ENCODE peak calls at places on chromosomes 3 and 15, in ten cellular contexts. I, C, W, Y, B, G, O, U, D and L are unnamed samples.

GRCh38 chr3:167989066-167989465 is 106.7 kb downstream of the GOLIM4 start:
- DNase-seq in C (no peak), W (no peak), I (no peak), B (no peak), U (no peak), O (no peak), Y (no peak), G (no peak), D (no peak), L (no peak)

GRCh38 chr3:184576457-184577240 is 15.1 kb downstream of the EPHB3 start:
- DNase-seq in U (no peak), G (no peak), D (no peak), C (no peak), B (no peak), I (no peak), Y (no peak), W (no peak), O (no peak), L (no peak)

GRCh38 chr3:133540896-133541674 is 32.4 kb upstream of the CDV3 start:
- DNase-seq in C (no peak), B (no peak), I (no peak), O (no peak), U (no peak), Y (no peak), G (no peak), W (no peak), D (no peak), L (no peak)

GRCh38 chr3:105686324-105686897 is 182.4 kb downstream of the CBLB start:
- DNase-seq in D (peak), I (no peak), G (no peak), C (peak), B (peak), W (peak), Y (no peak), O (no peak), U (no peak), L (no peak)

GRCh38 chr3:161927131-161927530 is 430.5 kb downstream of the OTOL1 start:
- DNase-seq in W (no peak), O (no peak), I (no peak), B (no peak), G (no peak), D (no peak), U (no peak), Y (no peak), C (no peak), L (no peak)

GRCh38 chr3:49415931-49416601 is 3.8 kb downstream of the TCTA start:
- DNase-seq in I (no peak), C (no peak), U (peak), G (no peak), O (no peak), W (no peak), D (peak), Y (no peak), B (no peak), L (no peak)

GRCh38 chr3:10192953-10193691 is 28.4 kb downstream of the IRAK2 start:
- DNase-seq in Y (no peak), G (no peak), U (peak), O (no peak), C (peak), W (peak), I (no peak), D (peak), B (peak), L (peak)

GRCh38 chr3:137669519-137670060 is 94.5 kb upstream of the SOX14 start:
- DNase-seq in O (no peak), B (no peak), Y (no peak), D (no peak), C (no peak), G (no peak), I (no peak), U (no peak), W (no peak), L (no peak)

GRCh38 chr3:128491071-128491899 is 1.7 kb downstream of the GATA2 start:
- DNase-seq in B (no peak), W (no peak), G (peak), O (no peak), U (no peak), I (no peak), C (no peak), Y (no peak), D (no peak), L (no peak)

DNA sequence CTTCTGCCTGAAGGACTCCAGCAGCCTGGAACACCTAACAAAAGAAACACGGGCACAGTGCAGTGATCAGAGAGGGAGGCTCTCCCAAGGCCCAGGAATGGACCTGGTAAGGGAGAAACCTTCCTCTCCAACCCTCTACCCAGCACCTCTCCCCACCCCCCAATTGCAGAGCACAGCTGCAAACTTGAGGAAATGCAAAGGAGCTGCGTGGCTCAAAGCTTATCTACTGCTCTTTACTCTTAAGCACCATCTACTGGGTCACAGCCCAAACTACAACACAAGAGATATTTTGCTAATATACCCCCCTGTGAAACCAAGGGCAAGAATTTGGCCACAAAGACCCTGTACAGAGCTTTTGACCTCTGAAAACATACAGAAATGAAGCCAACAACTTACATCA is 328.3 kb downstream of the OXSM start:
- DNase-seq in U (no peak), D (peak), W (no peak), O (no peak), I (no peak), B (no peak), G (no peak), C (no peak), Y (no peak), L (no peak)
- TF ChIP-seq CTCF in U (no peak), D (no peak), W (no peak), O (peak), I (peak), B (no peak), G (peak), C (no peak), Y (no peak), L (no peak)

DNA sequence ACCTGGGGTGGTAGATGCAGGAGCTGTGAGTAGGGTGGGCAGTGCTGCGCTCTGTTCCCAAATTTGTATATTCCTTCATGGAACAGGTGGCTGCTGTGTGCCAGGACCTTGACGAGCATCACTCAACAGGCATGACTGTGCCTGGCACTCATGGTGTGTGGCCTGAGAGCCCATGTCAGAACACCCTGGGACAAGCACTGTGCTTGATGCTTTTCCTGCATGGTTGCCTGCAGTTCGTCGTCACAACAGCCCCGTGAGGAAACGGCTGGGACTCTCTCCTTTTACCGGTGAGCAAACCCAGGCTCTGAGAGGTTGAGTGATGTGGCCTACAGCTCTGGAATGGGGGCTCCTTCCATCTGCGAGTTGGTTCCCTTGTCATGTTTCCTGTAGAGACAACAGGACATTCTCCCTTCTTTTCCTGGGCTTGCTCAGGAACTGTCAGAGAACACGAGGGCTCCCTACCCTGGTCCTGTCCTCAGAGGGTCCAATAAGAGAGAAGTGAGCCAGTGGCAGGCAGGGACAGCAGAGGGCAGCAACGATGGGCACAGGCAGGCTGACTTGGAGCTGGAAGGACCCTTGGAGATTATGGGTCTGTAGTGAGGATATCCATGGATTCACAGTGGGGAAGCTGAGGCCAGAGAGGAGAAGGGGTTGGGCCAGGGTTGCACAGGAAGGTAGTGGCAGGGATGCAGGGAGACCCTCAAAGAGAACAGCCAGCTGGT is 37.4 kb downstream of the PRKCD start:
- DNase-seq in C (no peak), U (no peak), I (no peak), G (no peak), B (no peak), D (no peak), Y (no peak), O (no peak), W (no peak), L (no peak)
- TF ChIP-seq CTCF in C (no peak), U (no peak), I (peak), G (no peak), B (peak), D (peak), Y (no peak), O (no peak), W (no peak), L (no peak)

GRCh38 chr3:12931273-12931905 is 90.0 kb upstream of the RPL32 start:
- DNase-seq in C (no peak), U (no peak), I (no peak), Y (no peak), O (peak), W (no peak), D (no peak), B (no peak), G (no peak), L (no peak)

GRCh38 chr3:12933901-12934300 is 92.5 kb upstream of the RPL32 start:
- DNase-seq in W (no peak), C (no peak), I (no peak), D (no peak), U (no peak), O (no peak), B (no peak), G (no peak), Y (no peak), L (no peak)

GRCh38 chr3:12934431-12934830 is 93.1 kb upstream of the RPL32 start:
- DNase-seq in G (no peak), I (no peak), U (no peak), B (peak), C (no peak), O (peak), D (peak), Y (no peak), W (no peak), L (no peak)

GRCh38 chr3:12932754-12933153 is 91.4 kb upstream of the RPL32 start:
- DNase-seq in O (no peak), D (no peak), G (no peak), U (no peak), C (no peak), W (no peak), B (no peak), Y (no peak), I (no peak), L (no peak)

DNA sequence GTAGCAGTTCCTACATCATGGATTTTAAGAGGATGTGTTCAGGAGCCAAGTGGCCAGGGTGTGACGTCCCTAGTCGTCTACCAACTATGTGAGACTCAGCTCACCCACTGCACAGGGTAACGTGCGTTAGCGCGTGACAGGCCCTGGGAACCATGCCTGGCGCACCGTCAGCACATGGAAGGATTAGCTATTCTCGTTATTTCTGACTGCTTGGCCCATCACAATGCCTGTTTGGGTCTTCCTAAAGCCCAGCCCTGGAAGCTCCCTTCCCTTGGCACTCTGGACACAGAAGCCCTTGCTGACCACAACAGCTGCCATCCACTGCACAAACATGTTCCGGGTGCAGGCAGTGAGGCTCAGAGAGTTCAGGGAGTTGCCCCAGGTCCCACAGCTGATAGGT is 91.0 kb upstream of the RPL32 start:
- DNase-seq in B (no peak), I (no peak), W (no peak), U (no peak), Y (no peak), C (no peak), O (peak), G (no peak), D (no peak), L (no peak)
- TF ChIP-seq CTCF in B (no peak), I (no peak), W (no peak), U (no peak), Y (no peak), C (no peak), O (no peak), G (no peak), D (no peak), L (no peak)

GRCh38 chr15:40295297-40295696 is 12.4 kb upstream of the ANKRD63 start:
- DNase-seq in B (no peak), Y (no peak), W (no peak), C (no peak), I (no peak), U (no peak), O (no peak), G (no peak), D (no peak), L (no peak)
- TF ChIP-seq CTCF in B (no peak), Y (no peak), W (no peak), C (no peak), I (no peak), U (no peak), O (no peak), G (no peak), D (no peak), L (no peak)

GRCh38 chr3:5994651-5995050 is 807.1 kb downstream of the EDEM1 start:
- DNase-seq in C (no peak), D (no peak), O (no peak), W (no peak), I (no peak), B (no peak), U (no peak), Y (no peak), G (no peak), L (no peak)
- TF ChIP-seq CTCF in C (no peak), D (no peak), O (no peak), W (no peak), I (no peak), B (no peak), U (no peak), Y (no peak), G (no peak), L (no peak)

DNA sequence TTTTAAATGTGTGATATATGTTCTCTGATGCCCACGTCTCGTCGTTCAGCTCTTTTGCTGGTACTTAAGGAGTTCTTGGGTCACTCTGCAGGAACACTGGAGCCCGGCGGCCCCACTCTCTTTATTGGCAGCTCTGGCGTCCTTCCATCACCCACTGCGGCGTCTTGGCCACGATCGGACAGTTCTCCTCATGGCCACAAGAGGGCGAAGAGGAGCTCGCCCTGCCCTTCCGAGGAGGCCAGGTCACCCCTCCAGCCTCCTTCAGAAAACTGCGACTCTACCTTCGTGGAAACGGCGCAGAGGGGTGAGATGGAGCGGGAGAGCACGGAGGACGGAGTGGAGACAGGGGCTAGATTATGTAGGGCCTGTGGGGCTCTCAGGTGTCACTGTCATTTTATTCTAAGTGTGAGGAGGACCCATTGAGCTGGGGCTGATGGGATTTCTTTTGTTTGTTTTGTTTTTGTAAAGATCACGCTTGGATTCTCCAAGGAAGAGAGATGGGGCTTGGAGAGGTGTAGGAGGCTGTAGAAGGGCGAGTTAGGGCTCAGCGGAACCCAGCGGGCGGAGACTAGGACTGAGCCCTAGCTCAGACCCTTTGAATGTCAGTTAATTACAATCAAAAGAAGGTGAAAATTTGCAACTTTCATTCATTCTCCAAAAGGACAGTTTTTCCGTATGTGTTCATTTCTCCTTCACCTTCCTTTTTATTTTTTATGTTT is 28.0 kb upstream of the GABRA5 start:
- DNase-seq in B (no peak), D (no peak), Y (no peak), U (no peak), O (no peak), C (no peak), W (no peak), I (no peak), G (no peak), L (no peak)
- TF ChIP-seq CTCF in B (peak), D (peak), Y (no peak), U (no peak), O (peak), C (peak), W (peak), I (peak), G (peak), L (no peak)

DNA sequence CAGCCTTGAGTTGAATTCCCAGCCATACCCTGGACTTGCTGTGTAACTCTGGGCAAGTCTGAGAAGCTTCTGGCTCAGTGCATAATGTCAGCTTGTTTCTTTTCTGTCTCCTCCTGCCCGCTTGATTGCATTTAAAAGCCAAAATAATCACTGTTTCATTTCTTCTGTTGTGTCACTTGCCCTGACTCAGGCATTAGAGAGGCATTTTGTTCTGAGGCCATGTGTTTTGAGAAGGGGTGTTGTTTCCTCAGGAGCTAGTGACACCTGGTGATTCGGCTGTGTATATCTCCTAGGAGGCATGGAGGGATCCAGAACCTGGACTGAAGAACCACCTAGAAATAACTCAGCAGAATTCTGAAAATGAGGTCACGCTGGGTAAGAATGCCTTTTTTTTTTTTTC is 16.0 kb downstream of the WDR73 start:
- DNase-seq in G (no peak), I (no peak), Y (no peak), D (peak), U (no peak), O (no peak), W (peak), C (no peak), B (no peak), L (no peak)
- TF ChIP-seq CTCF in G (no peak), I (no peak), Y (no peak), D (peak), U (no peak), O (no peak), W (no peak), C (no peak), B (peak), L (no peak)

DNA sequence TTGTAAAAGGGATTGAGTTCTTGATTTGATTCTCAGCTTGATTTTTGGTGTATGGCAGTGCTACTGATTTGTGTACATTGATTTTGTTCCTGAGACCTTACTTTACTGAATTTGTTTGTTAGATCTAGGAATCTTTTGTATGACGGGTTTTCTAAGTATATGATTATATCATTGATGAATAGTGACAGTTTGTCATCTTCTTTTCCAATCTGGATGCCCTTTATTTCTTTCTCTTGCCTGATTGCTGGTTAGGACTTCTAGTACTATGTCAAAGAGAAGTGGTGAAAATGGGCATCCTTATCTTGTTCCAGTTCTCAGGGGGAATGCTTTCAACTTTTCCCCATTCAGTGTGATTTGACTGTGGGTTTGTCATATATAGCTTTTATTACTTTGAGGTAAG is 103.0 kb downstream of the DOCK3 start:
- DNase-seq in U (no peak), I (no peak), C (no peak), D (no peak), W (no peak), G (no peak), B (no peak), O (no peak), Y (no peak), L (no peak)
- TF ChIP-seq CTCF in U (no peak), I (no peak), C (no peak), D (no peak), W (no peak), G (no peak), B (no peak), O (no peak), Y (no peak), L (no peak)

GRCh38 chr3:13671536-13672233 is 122.8 kb downstream of the FBLN2 start:
- DNase-seq in I (no peak), B (no peak), G (no peak), D (no peak), U (no peak), O (no peak), Y (no peak), W (no peak), C (no peak), L (no peak)

GRCh38 chr3:13670292-13670691 is 121.4 kb downstream of the FBLN2 start:
- DNase-seq in D (no peak), W (no peak), B (no peak), O (no peak), G (no peak), Y (no peak), C (no peak), I (no peak), U (no peak), L (no peak)

GRCh38 chr3:13674538-13675185 is 125.7 kb downstream of the FBLN2 start:
- DNase-seq in D (no peak), I (no peak), C (no peak), W (no peak), O (no peak), G (no peak), Y (no peak), U (no peak), B (no peak), L (no peak)

GRCh38 chr3:13676618-13677017 is 127.7 kb downstream of the FBLN2 start:
- DNase-seq in I (no peak), C (no peak), B (no peak), G (no peak), U (no peak), D (no peak), Y (no peak), W (no peak), O (no peak), L (no peak)

GRCh38 chr3:13673207-13673606 is 124.3 kb downstream of the FBLN2 start:
- DNase-seq in Y (no peak), U (no peak), B (no peak), W (no peak), C (no peak), G (no peak), D (peak), O (no peak), I (no peak), L (no peak)
- TF ChIP-seq CTCF in Y (no peak), U (no peak), B (peak), W (peak), C (peak), G (peak), D (peak), O (no peak), I (peak), L (no peak)

DNA sequence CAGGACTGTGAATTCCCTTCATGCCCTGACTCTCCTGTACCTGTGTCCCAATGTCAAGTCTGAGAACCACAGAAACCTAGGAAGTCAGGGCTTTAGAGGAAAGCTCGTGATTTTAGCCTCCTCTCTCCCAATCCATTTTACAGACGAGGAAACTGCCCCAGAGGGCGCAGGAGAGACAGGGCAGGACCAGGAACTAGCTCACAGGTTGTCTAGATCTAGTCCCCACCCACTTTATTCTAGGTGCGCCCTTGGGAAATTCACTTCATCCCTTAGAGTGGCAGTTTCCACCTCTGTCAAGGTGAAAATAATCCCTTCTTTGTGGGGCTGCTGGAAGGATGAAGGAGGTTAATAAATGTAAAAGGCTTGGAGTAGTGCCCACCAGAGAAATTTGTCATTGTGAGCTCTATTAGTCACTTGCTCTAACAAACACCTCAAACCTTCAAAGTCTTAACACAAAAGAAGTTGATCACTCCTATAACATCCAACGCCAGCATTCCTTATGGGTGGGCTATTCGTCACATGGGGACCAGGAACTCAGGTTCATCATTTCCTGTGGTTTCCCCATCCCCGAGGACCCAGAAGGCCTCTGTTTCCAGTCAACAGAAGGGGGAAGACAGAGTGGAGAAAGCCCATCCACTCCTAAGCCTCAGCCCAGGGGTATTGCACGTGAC is 282.3 kb downstream of the XXYLT1 start:
- DNase-seq in U (no peak), W (no peak), O (no peak), Y (no peak), D (no peak), I (no peak), C (no peak), G (no peak), B (no peak), L (no peak)
- TF ChIP-seq CTCF in U (no peak), W (no peak), O (no peak), Y (no peak), D (no peak), I (no peak), C (no peak), G (no peak), B (no peak), L (no peak)